ENCODE peak calls at places on chromosome 2, in six cellular contexts. One of them, this sample, is unnamed.

GRCh38 chr2:126359494-126359893 is 296.5 kb upstream of the GYPC start:
- DNase-seq in progenitor cell of endocrine pancreas: no peak
- DNase-seq in HuH-7: no peak
- DNase-seq in RWPE1: peak; percentile 8
- DNase-seq in stimulated activated CD4-positive, alpha-beta T cell treated with anti-CD3 and anti-CD28 coated beads, TNF-alpha, amount 100 ng/mL, for 4 hours: no peak
- DNase-seq in NCI-H1694: no peak
- DNase-seq in this sample: no peak

GRCh38 chr2:19046986-19047780 is 311.2 kb downstream of the OSR1 start:
- DNase-seq in HuH-7: no peak
- DNase-seq in stimulated activated CD4-positive, alpha-beta T cell treated with anti-CD3 and anti-CD28 coated beads, TNF-alpha, amount 100 ng/mL, for 4 hours: no peak
- DNase-seq in progenitor cell of endocrine pancreas: no peak
- DNase-seq in RWPE1: no peak
- DNase-seq in NCI-H1694: no peak
- DNase-seq in this sample: no peak

GRCh38 chr2:141029424-141030078 is 1101.3 kb downstream of the LRP1B start:
- DNase-seq in progenitor cell of endocrine pancreas: no peak
- DNase-seq in RWPE1: no peak
- DNase-seq in HuH-7: no peak
- DNase-seq in NCI-H1694: no peak
- DNase-seq in stimulated activated CD4-positive, alpha-beta T cell treated with anti-CD3 and anti-CD28 coated beads, TNF-alpha, amount 100 ng/mL, for 4 hours: no peak
- DNase-seq in this sample: no peak

GRCh38 chr2:390959-391358 is 103.1 kb upstream of the ALKAL2 start:
- DNase-seq in progenitor cell of endocrine pancreas: no peak
- DNase-seq in HuH-7: no peak
- DNase-seq in NCI-H1694: no peak
- DNase-seq in stimulated activated CD4-positive, alpha-beta T cell treated with anti-CD3 and anti-CD28 coated beads, TNF-alpha, amount 100 ng/mL, for 4 hours: no peak
- DNase-seq in RWPE1: no peak
- DNase-seq in this sample: no peak

GRCh38 chr2:232611559-232612218 is 21.7 kb upstream of the EFHD1 start:
- DNase-seq in HuH-7: peak; percentile 63
- DNase-seq in progenitor cell of endocrine pancreas: peak; percentile 46
- DNase-seq in NCI-H1694: peak; percentile 33
- DNase-seq in RWPE1: peak; percentile 78
- DNase-seq in stimulated activated CD4-positive, alpha-beta T cell treated with anti-CD3 and anti-CD28 coated beads, TNF-alpha, amount 100 ng/mL, for 4 hours: peak; percentile 41
- DNase-seq in this sample: peak; percentile 69

GRCh38 chr2:36951030-36951518 is 15.3 kb downstream of the STRN start:
- DNase-seq in NCI-H1694: no peak
- DNase-seq in stimulated activated CD4-positive, alpha-beta T cell treated with anti-CD3 and anti-CD28 coated beads, TNF-alpha, amount 100 ng/mL, for 4 hours: no peak
- DNase-seq in HuH-7: no peak
- DNase-seq in progenitor cell of endocrine pancreas: no peak
- DNase-seq in RWPE1: no peak
- DNase-seq in this sample: no peak

GRCh38 chr2:27772804-27773203 is 1.3 kb downstream of the MRPL33 start:
- DNase-seq in NCI-H1694: no peak
- DNase-seq in HuH-7: no peak
- DNase-seq in stimulated activated CD4-positive, alpha-beta T cell treated with anti-CD3 and anti-CD28 coated beads, TNF-alpha, amount 100 ng/mL, for 4 hours: no peak
- DNase-seq in progenitor cell of endocrine pancreas: no peak
- DNase-seq in RWPE1: no peak
- DNase-seq in this sample: no peak

GRCh38 chr2:190123956-190124355 is 61.4 kb upstream of the MSTN start:
- DNase-seq in HuH-7: no peak
- DNase-seq in NCI-H1694: no peak
- DNase-seq in progenitor cell of endocrine pancreas: no peak
- DNase-seq in stimulated activated CD4-positive, alpha-beta T cell treated with anti-CD3 and anti-CD28 coated beads, TNF-alpha, amount 100 ng/mL, for 4 hours: no peak
- DNase-seq in RWPE1: no peak
- DNase-seq in this sample: no peak

GRCh38 chr2:96399342-96400048 is 63.9 kb downstream of the NCAPH start:
- DNase-seq in NCI-H1694: no peak
- DNase-seq in RWPE1: no peak
- DNase-seq in progenitor cell of endocrine pancreas: no peak
- DNase-seq in stimulated activated CD4-positive, alpha-beta T cell treated with anti-CD3 and anti-CD28 coated beads, TNF-alpha, amount 100 ng/mL, for 4 hours: no peak
- DNase-seq in HuH-7: no peak
- DNase-seq in this sample: no peak

GRCh38 chr2:156399950-156400703 is 36.1 kb upstream of the GPD2 start:
- DNase-seq in RWPE1: peak; percentile 85
- DNase-seq in HuH-7: peak; percentile 75
- DNase-seq in NCI-H1694: peak; percentile 37
- DNase-seq in stimulated activated CD4-positive, alpha-beta T cell treated with anti-CD3 and anti-CD28 coated beads, TNF-alpha, amount 100 ng/mL, for 4 hours: no peak
- DNase-seq in progenitor cell of endocrine pancreas: peak; percentile 53
- DNase-seq in this sample: peak; percentile 72

GRCh38 chr2:138439733-138440132 is 61.8 kb upstream of the SPOPL start:
- DNase-seq in progenitor cell of endocrine pancreas: no peak
- DNase-seq in HuH-7: no peak
- DNase-seq in RWPE1: no peak
- DNase-seq in stimulated activated CD4-positive, alpha-beta T cell treated with anti-CD3 and anti-CD28 coated beads, TNF-alpha, amount 100 ng/mL, for 4 hours: no peak
- DNase-seq in NCI-H1694: no peak
- DNase-seq in this sample: no peak

GRCh38 chr2:16662440-16662839 is 3.2 kb downstream of the CYRIA start:
- DNase-seq in HuH-7: no peak
- DNase-seq in RWPE1: no peak
- DNase-seq in progenitor cell of endocrine pancreas: no peak
- DNase-seq in stimulated activated CD4-positive, alpha-beta T cell treated with anti-CD3 and anti-CD28 coated beads, TNF-alpha, amount 100 ng/mL, for 4 hours: no peak
- DNase-seq in NCI-H1694: no peak
- DNase-seq in this sample: no peak

GRCh38 chr2:16755377-16755776 is 89.7 kb upstream of the CYRIA start:
- DNase-seq in NCI-H1694: no peak
- DNase-seq in stimulated activated CD4-positive, alpha-beta T cell treated with anti-CD3 and anti-CD28 coated beads, TNF-alpha, amount 100 ng/mL, for 4 hours: no peak
- DNase-seq in RWPE1: no peak
- DNase-seq in HuH-7: no peak
- DNase-seq in progenitor cell of endocrine pancreas: no peak
- DNase-seq in this sample: no peak

GRCh38 chr2:37657471-37657870 is 14.0 kb downstream of the CDC42EP3 start:
- DNase-seq in RWPE1: no peak
- DNase-seq in HuH-7: no peak
- DNase-seq in stimulated activated CD4-positive, alpha-beta T cell treated with anti-CD3 and anti-CD28 coated beads, TNF-alpha, amount 100 ng/mL, for 4 hours: no peak
- DNase-seq in NCI-H1694: no peak
- DNase-seq in progenitor cell of endocrine pancreas: no peak
- DNase-seq in this sample: no peak

GRCh38 chr2:27369471-27370025 is 590 bp downstream of the EIF2B4 start:
- DNase-seq in NCI-H1694: peak; percentile 25
- DNase-seq in progenitor cell of endocrine pancreas: no peak
- DNase-seq in RWPE1: peak; percentile 73
- DNase-seq in HuH-7: peak; percentile 85
- DNase-seq in stimulated activated CD4-positive, alpha-beta T cell treated with anti-CD3 and anti-CD28 coated beads, TNF-alpha, amount 100 ng/mL, for 4 hours: no peak
- DNase-seq in this sample: peak; percentile 81

GRCh38 chr2:113980946-113981345 is 91.1 kb downstream of the ACTR3 start:
- DNase-seq in stimulated activated CD4-positive, alpha-beta T cell treated with anti-CD3 and anti-CD28 coated beads, TNF-alpha, amount 100 ng/mL, for 4 hours: no peak
- DNase-seq in NCI-H1694: no peak
- DNase-seq in HuH-7: no peak
- DNase-seq in progenitor cell of endocrine pancreas: no peak
- DNase-seq in RWPE1: no peak
- DNase-seq in this sample: no peak

GRCh38 chr2:189658281-189658680 is 3.0 kb upstream of the ASNSD1 start:
- DNase-seq in RWPE1: no peak
- DNase-seq in NCI-H1694: no peak
- DNase-seq in stimulated activated CD4-positive, alpha-beta T cell treated with anti-CD3 and anti-CD28 coated beads, TNF-alpha, amount 100 ng/mL, for 4 hours: no peak
- DNase-seq in HuH-7: no peak
- DNase-seq in progenitor cell of endocrine pancreas: no peak
- DNase-seq in this sample: no peak

GRCh38 chr2:18242716-18243115 is 317.7 kb downstream of the RDH14 start:
- DNase-seq in progenitor cell of endocrine pancreas: no peak
- DNase-seq in HuH-7: no peak
- DNase-seq in stimulated activated CD4-positive, alpha-beta T cell treated with anti-CD3 and anti-CD28 coated beads, TNF-alpha, amount 100 ng/mL, for 4 hours: no peak
- DNase-seq in RWPE1: no peak
- DNase-seq in NCI-H1694: no peak
- DNase-seq in this sample: no peak

GRCh38 chr2:113167962-113168340 is 5.8 kb upstream of the PSD4 start:
- DNase-seq in stimulated activated CD4-positive, alpha-beta T cell treated with anti-CD3 and anti-CD28 coated beads, TNF-alpha, amount 100 ng/mL, for 4 hours: no peak
- DNase-seq in progenitor cell of endocrine pancreas: no peak
- DNase-seq in RWPE1: no peak
- DNase-seq in HuH-7: no peak
- DNase-seq in NCI-H1694: no peak
- DNase-seq in this sample: no peak

GRCh38 chr2:225004531-225004930 is 37.7 kb downstream of the DOCK10 start:
- DNase-seq in NCI-H1694: no peak
- DNase-seq in stimulated activated CD4-positive, alpha-beta T cell treated with anti-CD3 and anti-CD28 coated beads, TNF-alpha, amount 100 ng/mL, for 4 hours: no peak
- DNase-seq in RWPE1: peak; percentile 39
- DNase-seq in progenitor cell of endocrine pancreas: no peak
- DNase-seq in HuH-7: no peak
- DNase-seq in this sample: no peak

GRCh38 chr2:215796160-215796559 is 217.2 kb downstream of the MREG start:
- DNase-seq in RWPE1: no peak
- DNase-seq in progenitor cell of endocrine pancreas: no peak
- DNase-seq in HuH-7: no peak
- DNase-seq in stimulated activated CD4-positive, alpha-beta T cell treated with anti-CD3 and anti-CD28 coated beads, TNF-alpha, amount 100 ng/mL, for 4 hours: no peak
- DNase-seq in NCI-H1694: no peak
- DNase-seq in this sample: peak; percentile 50

GRCh38 chr2:64637931-64638330 is 15.8 kb downstream of the SERTAD2 start:
- DNase-seq in RWPE1: no peak
- DNase-seq in progenitor cell of endocrine pancreas: no peak
- DNase-seq in NCI-H1694: no peak
- DNase-seq in HuH-7: no peak
- DNase-seq in stimulated activated CD4-positive, alpha-beta T cell treated with anti-CD3 and anti-CD28 coated beads, TNF-alpha, amount 100 ng/mL, for 4 hours: no peak
- DNase-seq in this sample: no peak

GRCh38 chr2:84958135-84959044 is 12.6 kb upstream of the KCMF1 start:
- DNase-seq in RWPE1: peak; percentile 95
- DNase-seq in progenitor cell of endocrine pancreas: no peak
- DNase-seq in stimulated activated CD4-positive, alpha-beta T cell treated with anti-CD3 and anti-CD28 coated beads, TNF-alpha, amount 100 ng/mL, for 4 hours: no peak
- DNase-seq in HuH-7: no peak
- DNase-seq in NCI-H1694: no peak
- DNase-seq in this sample: peak; percentile 67

GRCh38 chr2:199771948-199772692 is 78.9 kb downstream of the FTCDNL1 start:
- DNase-seq in HuH-7: no peak
- DNase-seq in stimulated activated CD4-positive, alpha-beta T cell treated with anti-CD3 and anti-CD28 coated beads, TNF-alpha, amount 100 ng/mL, for 4 hours: no peak
- DNase-seq in RWPE1: no peak
- DNase-seq in NCI-H1694: no peak
- DNase-seq in progenitor cell of endocrine pancreas: no peak
- DNase-seq in this sample: no peak

GRCh38 chr2:113877651-113878594 is 12.0 kb upstream of the ACTR3 start:
- DNase-seq in RWPE1: peak; percentile 58
- DNase-seq in stimulated activated CD4-positive, alpha-beta T cell treated with anti-CD3 and anti-CD28 coated beads, TNF-alpha, amount 100 ng/mL, for 4 hours: no peak
- DNase-seq in progenitor cell of endocrine pancreas: no peak
- DNase-seq in NCI-H1694: no peak
- DNase-seq in HuH-7: peak; percentile 18
- DNase-seq in this sample: no peak

GRCh38 chr2:15281681-15282080 is 279.5 kb downstream of the NBAS start:
- DNase-seq in RWPE1: no peak
- DNase-seq in HuH-7: no peak
- DNase-seq in stimulated activated CD4-positive, alpha-beta T cell treated with anti-CD3 and anti-CD28 coated beads, TNF-alpha, amount 100 ng/mL, for 4 hours: no peak
- DNase-seq in progenitor cell of endocrine pancreas: no peak
- DNase-seq in NCI-H1694: no peak
- DNase-seq in this sample: no peak

GRCh38 chr2:201642086-201642578 is 1.2 kb downstream of the TMEM237 start:
- DNase-seq in NCI-H1694: peak; percentile 81
- DNase-seq in stimulated activated CD4-positive, alpha-beta T cell treated with anti-CD3 and anti-CD28 coated beads, TNF-alpha, amount 100 ng/mL, for 4 hours: no peak
- DNase-seq in HuH-7: no peak
- DNase-seq in RWPE1: no peak
- DNase-seq in progenitor cell of endocrine pancreas: no peak
- DNase-seq in this sample: no peak

GRCh38 chr2:45008296-45009129 is 739 bp downstream of the SIX2 start:
- DNase-seq in RWPE1: no peak
- DNase-seq in stimulated activated CD4-positive, alpha-beta T cell treated with anti-CD3 and anti-CD28 coated beads, TNF-alpha, amount 100 ng/mL, for 4 hours: no peak
- DNase-seq in progenitor cell of endocrine pancreas: no peak
- DNase-seq in NCI-H1694: no peak
- DNase-seq in HuH-7: no peak
- DNase-seq in this sample: no peak

GRCh38 chr2:190583507-190584337 is 49.2 kb upstream of the NEMP2 start:
- DNase-seq in NCI-H1694: no peak
- DNase-seq in HuH-7: no peak
- DNase-seq in progenitor cell of endocrine pancreas: no peak
- DNase-seq in RWPE1: no peak
- DNase-seq in stimulated activated CD4-positive, alpha-beta T cell treated with anti-CD3 and anti-CD28 coated beads, TNF-alpha, amount 100 ng/mL, for 4 hours: no peak
- DNase-seq in this sample: no peak

GRCh38 chr2:202017940-202018339 is 15.7 kb upstream of the FZD7 start:
- DNase-seq in stimulated activated CD4-positive, alpha-beta T cell treated with anti-CD3 and anti-CD28 coated beads, TNF-alpha, amount 100 ng/mL, for 4 hours: no peak
- DNase-seq in RWPE1: no peak
- DNase-seq in NCI-H1694: no peak
- DNase-seq in HuH-7: no peak
- DNase-seq in progenitor cell of endocrine pancreas: no peak
- DNase-seq in this sample: no peak

GRCh38 chr2:155895016-155895415 is 437.5 kb downstream of the NR4A2 start:
- DNase-seq in progenitor cell of endocrine pancreas: no peak
- DNase-seq in HuH-7: no peak
- DNase-seq in NCI-H1694: no peak
- DNase-seq in RWPE1: peak; percentile 60
- DNase-seq in stimulated activated CD4-positive, alpha-beta T cell treated with anti-CD3 and anti-CD28 coated beads, TNF-alpha, amount 100 ng/mL, for 4 hours: no peak
- DNase-seq in this sample: no peak

GRCh38 chr2:174686430-174686829 is 77.8 kb downstream of the CHRNA1 start:
- DNase-seq in RWPE1: no peak
- DNase-seq in stimulated activated CD4-positive, alpha-beta T cell treated with anti-CD3 and anti-CD28 coated beads, TNF-alpha, amount 100 ng/mL, for 4 hours: no peak
- DNase-seq in progenitor cell of endocrine pancreas: no peak
- DNase-seq in NCI-H1694: no peak
- DNase-seq in HuH-7: no peak
- DNase-seq in this sample: no peak

GRCh38 chr2:45353879-45354278 is 257.2 kb downstream of the SRBD1 start:
- DNase-seq in NCI-H1694: no peak
- DNase-seq in RWPE1: peak; percentile 42
- DNase-seq in progenitor cell of endocrine pancreas: no peak
- DNase-seq in stimulated activated CD4-positive, alpha-beta T cell treated with anti-CD3 and anti-CD28 coated beads, TNF-alpha, amount 100 ng/mL, for 4 hours: no peak
- DNase-seq in HuH-7: no peak
- DNase-seq in this sample: peak; percentile 60

GRCh38 chr2:215970425-215970824 is 42.9 kb downstream of the MREG start:
- DNase-seq in RWPE1: no peak
- DNase-seq in progenitor cell of endocrine pancreas: no peak
- DNase-seq in NCI-H1694: no peak
- DNase-seq in HuH-7: no peak
- DNase-seq in stimulated activated CD4-positive, alpha-beta T cell treated with anti-CD3 and anti-CD28 coated beads, TNF-alpha, amount 100 ng/mL, for 4 hours: no peak
- DNase-seq in this sample: no peak

GRCh38 chr2:36965751-36966369 is 476 bp downstream of the STRN start:
- DNase-seq in progenitor cell of endocrine pancreas: peak; percentile 58
- DNase-seq in RWPE1: peak; percentile 50
- DNase-seq in NCI-H1694: peak; percentile 14
- DNase-seq in HuH-7: peak; percentile 39
- DNase-seq in stimulated activated CD4-positive, alpha-beta T cell treated with anti-CD3 and anti-CD28 coated beads, TNF-alpha, amount 100 ng/mL, for 4 hours: no peak
- DNase-seq in this sample: peak; percentile 18

GRCh38 chr2:15111718-15112117 is 449.4 kb downstream of the NBAS start:
- DNase-seq in progenitor cell of endocrine pancreas: no peak
- DNase-seq in RWPE1: no peak
- DNase-seq in HuH-7: no peak
- DNase-seq in NCI-H1694: no peak
- DNase-seq in stimulated activated CD4-positive, alpha-beta T cell treated with anti-CD3 and anti-CD28 coated beads, TNF-alpha, amount 100 ng/mL, for 4 hours: no peak
- DNase-seq in this sample: no peak

This sample was measured in H54.